ENCODE peak calls at places on chromosomes 3 and 15, in six cellular contexts. Y, U, C, G, J and X are unnamed samples.

GRCh38 chr15:78223396-78224023 is 10.9 kb downstream of the ACSBG1 start:
- DNase-seq in Y (no peak), U (no peak), C (peak; percentile 5), G (no peak), J (peak; percentile 7), X (no peak)

GRCh38 chr3:33115024-33115768 is 1.4 kb downstream of the CRTAP start:
- DNase-seq in Y (no peak), U (peak; percentile 77), C (peak; percentile 90), G (peak; percentile 96), J (peak; percentile 84), X (peak; percentile 13)

GRCh38 chr3:186254676-186255665 is 107.1 kb downstream of the DGKG start:
- DNase-seq in Y (no peak), U (no peak), C (no peak), G (no peak), J (no peak), X (no peak)

GRCh38 chr15:39942101-39942752 is 8.3 kb downstream of the EIF2AK4 start:
- DNase-seq in Y (no peak), U (no peak), C (no peak), G (no peak), J (peak; percentile 77), X (no peak)

GRCh38 chr15:66134284-66134683 is 119.3 kb downstream of the MEGF11 start:
- DNase-seq in Y (no peak), U (no peak), C (no peak), G (no peak), J (no peak), X (no peak)

GRCh38 chr3:47432673-47433072 is 43.1 kb downstream of the SCAP start:
- DNase-seq in Y (no peak), U (no peak), C (no peak), G (no peak), J (no peak), X (no peak)

GRCh38 chr3:181265750-181266333 is 276.3 kb upstream of the DNAJC19 start:
- DNase-seq in Y (no peak), U (no peak), C (no peak), G (no peak), J (no peak), X (no peak)

GRCh38 chr3:9384141-9384828 is 13.1 kb upstream of the SETD5 start:
- DNase-seq in Y (no peak), U (no peak), C (no peak), G (no peak), J (peak; percentile 67), X (no peak)

GRCh38 chr3:65126527-65127440 is 439.0 kb upstream of the ADAMTS9 start:
- DNase-seq in Y (no peak), U (no peak), C (no peak), G (no peak), J (peak; percentile 10), X (no peak)

DNA sequence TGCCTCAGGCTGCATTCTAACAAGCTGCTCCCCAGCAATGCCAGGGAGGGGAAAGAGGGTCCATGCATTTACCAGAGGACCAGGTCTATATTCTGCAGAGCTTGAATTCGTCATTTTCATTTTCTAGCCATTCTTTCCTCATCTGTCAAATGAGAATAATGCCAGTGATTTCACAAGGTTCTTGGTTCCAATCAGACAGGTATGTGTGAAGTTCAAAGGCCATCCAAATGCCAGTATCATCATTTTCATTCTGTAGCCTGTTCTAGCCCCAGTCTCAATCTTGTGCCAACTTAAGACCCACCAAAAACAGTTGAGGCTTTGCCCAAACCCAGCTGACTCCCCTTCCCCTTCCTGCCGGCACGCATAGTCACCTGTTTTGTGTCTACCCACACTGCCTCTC is 112.7 kb downstream of the IQSEC1 start:
- DNase-seq in Y (no peak), U (no peak), C (no peak), G (no peak), J (no peak), X (no peak)
- H3K27ac ChIP-seq in Y (no peak overlapping the region), U (peak overlapping the region; percentile 86), C (no peak overlapping the region), G (no peak overlapping the region), J (no peak overlapping the region), X (no peak overlapping the region)

GRCh38 chr15:26972636-26973035 is 1.7 kb downstream of the GABRG3 start:
- DNase-seq in Y (no peak), U (no peak), C (no peak), G (no peak), J (no peak), X (no peak)
- H3K27me3 ChIP-seq in Y (no peaks in the 10 kb centered on the region), U (no peaks in the 10 kb centered on the region), C (peaks cover 6% of the 10 kb centered on the region), G (peaks cover 43% of the 10 kb centered on the region), J (no peaks in the 10 kb centered on the region), X (no peaks in the 10 kb centered on the region)

GRCh38 chr3:45623434-45623833 is 28.9 kb downstream of the LIMD1 start:
- DNase-seq in Y (no peak), U (no peak), C (no peak), G (no peak), J (no peak), X (no peak)
- H3K27ac ChIP-seq in Y (no peak overlapping the region), U (no peak overlapping the region), C (no peak overlapping the region), G (no peak overlapping the region), J (no peak overlapping the region), X (no peak overlapping the region)

GRCh38 chr15:33313491-33313890 is 2.7 kb downstream of the RYR3 start:
- DNase-seq in Y (no peak), U (no peak), C (no peak), G (no peak), J (no peak), X (no peak)

GRCh38 chr15:33310481-33311311 is at the start of gene RYR3:
- DNase-seq in Y (no peak), U (no peak), C (peak; percentile 36), G (peak; percentile 81), J (no peak), X (no peak)

GRCh38 chr15:33311312-33311971 is 675 bp downstream of the RYR3 start:
- DNase-seq in Y (no peak), U (no peak), C (no peak), G (peak; percentile 63), J (no peak), X (no peak)

GRCh38 chr15:33314115-33314514 is 3.3 kb downstream of the RYR3 start:
- DNase-seq in Y (no peak), U (no peak), C (no peak), G (no peak), J (no peak), X (no peak)

GRCh38 chr15:33309602-33310276 is 1.0 kb upstream of the RYR3 start:
- DNase-seq in Y (no peak), U (no peak), C (no peak), G (peak; percentile 65), J (no peak), X (no peak)
- H3K27me3 ChIP-seq in Y (peaks cover 6% of the 10 kb centered on the region), U (no peaks in the 10 kb centered on the region), C (peaks cover 33% of the 10 kb centered on the region), G (peaks cover 4% of the 10 kb centered on the region), J (peaks cover 33% of the 10 kb centered on the region), X (no peaks in the 10 kb centered on the region)

GRCh38 chr15:83285284-83285978 is 967 bp upstream of the BNC1 start:
- DNase-seq in Y (no peak), U (no peak), C (no peak), G (no peak), J (no peak), X (no peak)
- H3K27ac ChIP-seq in Y (no peak overlapping the region), U (no peak overlapping the region), C (no peak overlapping the region), G (no peak overlapping the region), J (no peak overlapping the region), X (no peak overlapping the region)

GRCh38 chr3:69409831-69410230 is 23.9 kb upstream of the FRMD4B start:
- DNase-seq in Y (no peak), U (no peak), C (no peak), G (no peak), J (no peak), X (no peak)

GRCh38 chr3:69410301-69410700 is 24.4 kb upstream of the FRMD4B start:
- DNase-seq in Y (peak; percentile 41), U (peak; percentile 25), C (peak; percentile 68), G (peak; percentile 74), J (peak; percentile 53), X (peak; percentile 46)

GRCh38 chr3:69407908-69408307 is 22.0 kb upstream of the FRMD4B start:
- DNase-seq in Y (no peak), U (no peak), C (no peak), G (no peak), J (no peak), X (no peak)

GRCh38 chr3:69408542-69408941 is 22.7 kb upstream of the FRMD4B start:
- DNase-seq in Y (no peak), U (no peak), C (no peak), G (no peak), J (no peak), X (no peak)

GRCh38 chr3:69408989-69409388 is 23.1 kb upstream of the FRMD4B start:
- DNase-seq in Y (no peak), U (no peak), C (no peak), G (no peak), J (no peak), X (no peak)
- H3K27me3 ChIP-seq in Y (no peaks in the 10 kb centered on the region), U (no peaks in the 10 kb centered on the region), C (no peaks in the 10 kb centered on the region), G (no peaks in the 10 kb centered on the region), J (peaks cover 1% of the 10 kb centered on the region), X (no peaks in the 10 kb centered on the region)

DNA sequence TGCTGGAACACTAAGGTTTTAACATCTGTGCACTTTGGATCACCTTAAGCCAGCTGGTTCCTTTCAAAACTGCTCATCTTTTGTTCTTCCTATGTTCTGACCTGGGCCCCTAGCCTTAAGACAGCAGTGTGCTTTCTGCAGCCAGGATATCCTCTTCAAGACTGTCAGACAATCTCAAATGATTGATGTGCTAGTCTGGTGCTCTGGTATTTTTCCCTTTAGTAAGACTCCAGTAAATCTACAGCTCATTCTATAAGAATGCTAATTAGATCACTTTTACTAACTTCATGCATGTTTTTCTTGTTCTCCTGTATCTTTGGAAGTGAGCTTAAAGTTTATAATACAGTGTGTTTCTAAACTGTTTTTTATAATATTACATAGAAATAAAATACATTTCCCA is 220.8 kb upstream of the NANOGP8 start:
- DNase-seq in Y (no peak), U (no peak), C (no peak), G (no peak), J (peak; percentile 92), X (no peak)
- H3K27ac ChIP-seq in Y (no peak overlapping the region), U (peak overlapping the region; percentile 73), C (no peak overlapping the region), G (peak overlapping the region; percentile 70), J (no peak overlapping the region), X (no peak overlapping the region)

GRCh38 chr3:119295816-119296484 is 1.8 kb downstream of the ARHGAP31 start:
- DNase-seq in Y (no peak), U (no peak), C (no peak), G (no peak), J (no peak), X (no peak)

GRCh38 chr3:119296723-119297122 is 2.5 kb downstream of the ARHGAP31 start:
- DNase-seq in Y (no peak), U (no peak), C (no peak), G (no peak), J (no peak), X (no peak)

GRCh38 chr3:119297169-119297568 is 3.0 kb downstream of the ARHGAP31 start:
- DNase-seq in Y (no peak), U (no peak), C (no peak), G (no peak), J (peak; percentile 71), X (no peak)

GRCh38 chr3:119301001-119301400 is 6.8 kb downstream of the ARHGAP31 start:
- DNase-seq in Y (no peak), U (no peak), C (no peak), G (no peak), J (no peak), X (no peak)

DNA sequence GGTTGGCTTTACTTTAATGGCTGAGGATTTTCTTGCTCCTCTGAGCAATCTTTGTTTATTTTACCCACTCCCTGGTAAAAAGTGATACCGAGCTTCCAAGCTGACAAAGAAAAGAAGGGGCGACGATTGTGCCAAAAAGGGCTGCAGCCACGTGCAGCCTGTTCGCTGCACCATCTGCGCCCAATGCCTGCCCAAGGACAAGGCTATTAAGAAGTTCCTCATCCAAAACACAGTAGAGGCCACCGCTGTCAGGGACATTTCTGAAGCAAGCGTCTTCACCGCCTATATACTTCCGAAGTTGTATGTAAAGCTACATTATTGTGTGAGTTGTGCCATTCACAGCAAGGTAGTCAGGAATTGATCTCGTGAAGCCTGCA is 4.4 kb downstream of the ARHGAP31 start:
- DNase-seq in Y (no peak), U (no peak), C (no peak), G (no peak), J (no peak), X (no peak)
- H3K27me3 ChIP-seq in Y (no peaks in the 10 kb centered on the region), U (no peaks in the 10 kb centered on the region), C (no peaks in the 10 kb centered on the region), G (no peaks in the 10 kb centered on the region), J (no peaks in the 10 kb centered on the region), X (no peaks in the 10 kb centered on the region)